ENCODE peak calls at places on chromosomes 1 and 21, in five cellular contexts. R, P, N, K and M are unnamed samples. For H3K4me1, the result is how much of the 10 kb centered on the place peaks cover.

GRCh38 chr21:39097335-39097861 is 85.9 kb downstream of the PSMG1 start:
- DNase-seq in R (no peak), K (no peak), N (no peak), P (no peak), M (peak)

GRCh38 chr21:36964398-36964797 is 2.1 kb downstream of the HLCS start:
- DNase-seq in P (no peak), K (no peak), R (no peak), N (no peak), M (no peak)

GRCh38 chr1:228546541-228547463 is 59.6 kb downstream of the RNF187 start:
- DNase-seq in P (no peak), R (no peak), N (no peak), K (no peak), M (no peak)

GRCh38 chr1:24104854-24105253 is 7.1 kb downstream of the MYOM3 start:
- DNase-seq in P (no peak), N (no peak), K (no peak), R (no peak), M (peak)

GRCh38 chr1:239909894-239910293 is 181.8 kb upstream of the FMN2 start:
- DNase-seq in N (no peak), K (peak), P (peak), R (no peak), M (peak)

GRCh38 chr21:38434913-38435533 is 63.3 kb downstream of the ERG start:
- DNase-seq in K (peak), P (no peak), N (no peak), R (no peak), M (no peak)

GRCh38 chr21:46297311-46298082 is 11.4 kb downstream of the YBEY start:
- DNase-seq in N (no peak), R (peak), P (peak), K (no peak), M (peak)

GRCh38 chr1:56780832-56781231 is 38.4 kb downstream of the FYB2 start:
- DNase-seq in R (no peak), P (no peak), N (no peak), K (no peak), M (no peak)

GRCh38 chr1:31548518-31548898 is 27.8 kb upstream of the TINAGL1 start:
- DNase-seq in N (peak), R (no peak), K (peak), P (no peak), M (peak)

GRCh38 chr1:199041173-199041914 is 402.5 kb downstream of the PTPRC start:
- DNase-seq in R (no peak), N (no peak), K (no peak), P (no peak), M (no peak)

GRCh38 chr21:38956791-38957571 is 151.3 kb downstream of the ETS2 start:
- DNase-seq in N (no peak), P (no peak), R (no peak), K (peak), M (peak)

GRCh38 chr21:15742694-15743093 is 12.9 kb downstream of the USP25 start:
- DNase-seq in R (no peak), P (no peak), N (no peak), K (no peak), M (no peak)

GRCh38 chr1:103084176-103084575 is 24.1 kb downstream of the COL11A1 start:
- DNase-seq in R (no peak), N (no peak), P (no peak), K (no peak), M (no peak)

GRCh38 chr1:41583658-41584570 is 99.4 kb upstream of the EDN2 start:
- DNase-seq in R (no peak), P (no peak), N (no peak), K (no peak), M (no peak)

GRCh38 chr1:197510691-197511378 is 242.8 kb downstream of the CRB1 start:
- DNase-seq in N (no peak), K (no peak), R (no peak), P (no peak), M (no peak)

GRCh38 chr21:28397040-28397439 is 595.6 kb downstream of the LTN1 start:
- DNase-seq in N (no peak), P (no peak), K (no peak), R (no peak), M (no peak)

GRCh38 chr1:227883073-227883520 is 64.6 kb downstream of the WNT9A start:
- DNase-seq in P (peak), R (peak), K (no peak), N (no peak), M (peak)

GRCh38 chr1:114558548-114558947 is 22.9 kb downstream of the BCAS2 start:
- DNase-seq in P (no peak), K (no peak), R (no peak), N (no peak), M (no peak)

GRCh38 chr1:53562256-53562982 is 103.2 kb downstream of the DMRTB1 start:
- DNase-seq in K (peak), P (no peak), N (peak), R (no peak), M (no peak)

GRCh38 chr1:176391621-176392020 is 71.4 kb upstream of the PAPPA2 start:
- DNase-seq in N (no peak), K (no peak), P (no peak), R (peak), M (no peak)

GRCh38 chr1:38094711-38095336 is 48.2 kb upstream of the POU3F1 start:
- DNase-seq in K (no peak), P (no peak), N (no peak), R (no peak), M (no peak)

GRCh38 chr1:151832318-151832984 is 849 bp upstream of the RORC start:
- DNase-seq in R (peak), N (peak), P (peak), K (peak), M (peak)

GRCh38 chr1:59156031-59156430 is 140.9 kb upstream of the FGGY start:
- DNase-seq in N (no peak), K (no peak), R (peak), P (no peak), M (no peak)

GRCh38 chr1:198936371-198937083 is 297.7 kb downstream of the PTPRC start:
- DNase-seq in R (peak), P (no peak), K (peak), N (no peak), M (no peak)

GRCh38 chr21:46002841-46003574 is 21.4 kb downstream of the COL6A1 start:
- DNase-seq in K (no peak), P (peak), R (no peak), N (peak), M (peak)

GRCh38 chr1:179175011-179175934 is 54.2 kb downstream of the ABL2 start:
- DNase-seq in P (no peak), N (no peak), K (peak), R (no peak), M (no peak)

GRCh38 chr1:3188150-3188971 is 119.4 kb downstream of the PRDM16 start:
- DNase-seq in P (no peak), R (no peak), N (no peak), K (no peak), M (peak)

GRCh38 chr1:214187152-214187900 is 93.6 kb upstream of the SMYD2 start:
- DNase-seq in N (no peak), P (peak), K (no peak), R (no peak), M (no peak)

GRCh38 chr1:181423301-181423918 is 59.9 kb upstream of the CACNA1E start:
- DNase-seq in K (peak), N (no peak), R (peak), P (no peak), M (no peak)

GRCh38 chr1:200510228-200510623 is 100.4 kb upstream of the ZNF281 start:
- DNase-seq in P (no peak), N (no peak), R (peak), K (peak), M (no peak)

GRCh38 chr21:14523234-14523633 is 22.9 kb downstream of the SAMSN1 start:
- DNase-seq in N (no peak), P (no peak), K (no peak), R (no peak), M (no peak)

GRCh38 chr21:25878334-25878733 is 143.6 kb downstream of the GABPA start:
- DNase-seq in K (peak), N (no peak), R (no peak), P (no peak), M (no peak)

GRCh38 chr1:66523502-66523901 is 10.5 kb upstream of the SGIP1 start:
- DNase-seq in N (no peak), K (no peak), R (no peak), P (no peak), M (no peak)

GRCh38 chr1:66527688-66528087 is 6.3 kb upstream of the SGIP1 start:
- DNase-seq in K (peak), P (no peak), N (no peak), R (no peak), M (no peak)

GRCh38 chr1:66526991-66527390 is 7.0 kb upstream of the SGIP1 start:
- DNase-seq in R (no peak), P (no peak), N (no peak), K (no peak), M (no peak)

GRCh38 chr1:66525086-66525485 is 8.9 kb upstream of the SGIP1 start:
- DNase-seq in K (no peak), R (no peak), P (no peak), N (no peak), M (no peak)

GRCh38 chr1:66526036-66526435 is 7.9 kb upstream of the SGIP1 start:
- DNase-seq in R (no peak), K (no peak), N (no peak), P (no peak), M (no peak)
- H3K4me1 ChIP-seq in R (under half), K (under half), N (under half), P (under half), M (under half)

DNA sequence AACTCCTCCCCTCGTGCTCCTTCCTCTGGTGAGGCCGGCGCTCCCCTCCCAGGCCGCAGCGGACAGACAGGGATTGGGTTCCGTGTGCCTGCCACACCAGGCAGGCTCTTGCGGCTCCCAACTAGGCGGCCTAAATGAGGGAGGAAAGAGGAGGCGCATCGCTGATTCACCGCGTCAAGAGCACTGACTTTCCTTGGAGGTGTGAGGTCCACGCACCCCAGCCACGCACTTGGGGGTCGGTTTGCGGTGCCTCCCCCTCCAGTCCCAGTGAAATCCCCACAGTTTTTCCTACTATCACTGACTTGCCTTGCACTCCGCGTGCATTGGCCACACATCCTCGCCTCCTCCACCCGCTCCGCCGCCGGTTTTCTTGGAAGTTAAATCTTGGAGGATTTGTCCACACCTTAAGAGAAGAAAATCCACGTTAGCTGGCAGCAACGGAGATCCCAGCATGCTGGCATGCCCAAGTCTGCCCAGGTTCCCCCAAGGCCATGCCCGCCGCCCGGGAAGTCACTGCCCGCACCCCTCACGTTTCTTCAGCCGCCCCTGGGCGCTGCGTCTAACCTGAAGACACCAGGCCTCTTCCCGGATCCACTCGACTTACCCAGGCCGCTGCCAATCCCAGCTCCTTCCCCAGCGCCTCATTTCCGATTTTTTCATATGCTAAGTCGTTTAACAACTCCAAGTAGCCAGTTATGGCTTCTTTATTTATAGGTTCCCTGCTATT is 1.1 kb upstream of the FOXD3 start:
- DNase-seq in K (no peak), P (no peak), N (no peak), R (no peak), M (no peak)
- H3K4me3 ChIP-seq in K (no peak), P (peak), N (no peak), R (no peak), M (peak)

GRCh38 chr1:6286266-6286665 is 25.4 kb upstream of the GPR153 start:
- DNase-seq in K (no peak), P (no peak), R (no peak), N (no peak), M (no peak)
- H3K4me1 ChIP-seq in K (under half), P (under half), R (under half), N (under half), M (under half)

GRCh38 chr1:939511-940107 is 15.9 kb downstream of the SAMD11 start:
- DNase-seq in N (no peak), R (no peak), K (no peak), P (no peak), M (no peak)
- H3K4me3 ChIP-seq in N (no peak), R (no peak), K (no peak), P (peak), M (peak)

GRCh38 chr1:1684031-1684681 is 8.4 kb downstream of the SLC35E2B start:
- DNase-seq in N (no peak), P (no peak), R (no peak), K (no peak), M (no peak)

GRCh38 chr1:1680031-1680911 is 12.3 kb downstream of the SLC35E2B start:
- DNase-seq in R (no peak), K (no peak), N (no peak), P (peak), M (peak)

GRCh38 chr1:1678581-1679380 is 13.8 kb downstream of the SLC35E2B start:
- DNase-seq in P (peak), R (no peak), K (no peak), N (peak), M (peak)

GRCh38 chr1:1680912-1681273 is 11.7 kb downstream of the SLC35E2B start:
- DNase-seq in R (no peak), K (no peak), N (no peak), P (peak), M (peak)

GRCh38 chr1:1683104-1683905 is 9.3 kb downstream of the SLC35E2B start:
- DNase-seq in P (peak), R (no peak), K (no peak), N (no peak), M (peak)
- H3K4me1 ChIP-seq in P (under half), R (under half), K (under half), N (under half), M (under half)

GRCh38 chr1:162872981-162873380 is 12.0 kb upstream of the CCDC190 start:
- DNase-seq in N (no peak), P (no peak), K (no peak), R (no peak), M (no peak)
- H3K4me3 ChIP-seq in N (no peak), P (no peak), K (no peak), R (no peak), M (no peak)

GRCh38 chr1:156667968-156668709 is 9.1 kb downstream of the NES start:
- DNase-seq in P (peak), R (no peak), N (no peak), K (no peak), M (no peak)

GRCh38 chr1:156665539-156665938 is 11.7 kb downstream of the NES start:
- DNase-seq in P (no peak), K (no peak), R (no peak), N (no peak), M (no peak)

GRCh38 chr1:156666862-156667609 is 10.2 kb downstream of the NES start:
- DNase-seq in R (no peak), N (no peak), P (no peak), K (no peak), M (no peak)

GRCh38 chr1:156668801-156669637 is 8.2 kb downstream of the NES start:
- DNase-seq in P (no peak), N (no peak), K (no peak), R (no peak), M (no peak)

GRCh38 chr1:156667610-156667967 is 9.6 kb downstream of the NES start:
- DNase-seq in P (peak), R (peak), K (peak), N (no peak), M (no peak)
- H3K4me1 ChIP-seq in P (half or more), R (half or more), K (under half), N (under half), M (half or more)

GRCh38 chr21:43755820-43756594 is 20.1 kb downstream of the CSTB start:
- DNase-seq in N (no peak), K (no peak), P (peak), R (no peak), M (no peak)

GRCh38 chr21:43758132-43758619 is 17.9 kb downstream of the CSTB start:
- DNase-seq in P (peak), K (peak), R (peak), N (no peak), M (no peak)

GRCh38 chr21:43758811-43759210 is 17.3 kb downstream of the CSTB start:
- DNase-seq in N (no peak), R (no peak), P (no peak), K (no peak), M (no peak)

GRCh38 chr21:43759651-43760050 is 16.5 kb downstream of the CSTB start:
- DNase-seq in R (no peak), K (no peak), P (no peak), N (no peak), M (no peak)

GRCh38 chr21:43757601-43758000 is 18.5 kb downstream of the CSTB start:
- DNase-seq in P (peak), R (no peak), N (no peak), K (no peak), M (peak)
- H3K4me3 ChIP-seq in P (no peak), R (no peak), N (no peak), K (no peak), M (no peak)

DNA sequence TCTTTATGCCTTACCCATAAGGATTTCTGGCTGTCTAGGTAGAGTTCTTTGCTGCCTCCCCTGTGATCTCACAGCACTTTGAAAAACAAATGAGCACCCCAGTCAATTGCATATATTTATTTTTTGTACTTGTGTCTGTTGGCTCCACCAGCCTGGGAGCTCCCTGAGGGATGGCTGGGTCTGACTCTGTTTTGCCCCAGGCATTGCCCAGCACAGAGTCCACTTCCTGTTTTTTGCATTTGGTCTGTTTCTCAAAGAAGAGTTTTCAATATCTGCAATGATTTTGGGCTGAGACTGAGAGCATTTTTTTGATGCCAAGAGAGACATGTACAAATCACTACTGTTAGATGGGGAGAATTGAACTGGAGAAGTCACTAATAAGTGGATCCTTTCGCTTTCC is 125.0 kb downstream of the FOXD2 start:
- DNase-seq in N (no peak), R (no peak), P (no peak), K (no peak), M (no peak)
- H3K4me1 ChIP-seq in N (under half), R (under half), P (under half), K (under half), M (under half)